ENCODE peak calls at places on chromosomes 2 and 18, in seven cellular contexts. Y, C, D, O, R, G and P are unnamed samples.

GRCh38 chr2:224354631-224355211 is 47.2 kb downstream of the FAM124B start:
- DNase-seq in O (no peak), G (no peak), D (no peak), Y (no peak), R (peak), C (no peak), P (no peak)

GRCh38 chr2:128269358-128270305 is 49.0 kb downstream of the HS6ST1 start:
- DNase-seq in G (peak), D (no peak), C (no peak), O (no peak), R (no peak), Y (no peak), P (no peak)

GRCh38 chr2:211408485-211408884 is 852.1 kb downstream of the CPS1 start:
- DNase-seq in D (no peak), G (no peak), R (no peak), C (no peak), O (no peak), Y (peak), P (peak)

GRCh38 chr2:157168501-157168900 is 89.0 kb upstream of the GALNT5 start:
- DNase-seq in G (no peak), C (no peak), D (no peak), R (peak), O (no peak), Y (no peak), P (no peak)

GRCh38 chr2:172937884-172938712 is 137.5 kb upstream of the MAP3K20 start:
- DNase-seq in C (no peak), G (no peak), D (no peak), R (no peak), Y (no peak), O (no peak), P (no peak)

GRCh38 chr18:75211002-75211621 is 515 bp downstream of the TSHZ1 start:
- DNase-seq in D (no peak), O (no peak), Y (peak), G (peak), C (no peak), R (no peak), P (peak)

GRCh38 chr2:98090951-98091350 is 4.0 kb downstream of the VWA3B start:
- DNase-seq in O (no peak), G (no peak), D (no peak), R (no peak), C (no peak), Y (no peak), P (peak)

GRCh38 chr2:165640232-165640923 is 153.7 kb downstream of the GALNT3 start:
- DNase-seq in G (no peak), Y (no peak), D (no peak), C (no peak), O (no peak), R (no peak), P (no peak)

GRCh38 chr2:57490746-57491145 is 555.9 kb upstream of the VRK2 start:
- DNase-seq in O (no peak), R (peak), C (no peak), Y (no peak), D (no peak), G (no peak), P (no peak)

GRCh38 chr2:236107971-236108625 is 60.1 kb downstream of the GBX2 start:
- DNase-seq in Y (no peak), G (peak), D (no peak), O (no peak), R (no peak), C (no peak), P (peak)

GRCh38 chr18:21099442-21099841 is 12.2 kb downstream of the ROCK1 start:
- DNase-seq in O (no peak), R (no peak), G (no peak), D (no peak), C (no peak), Y (no peak), P (no peak)

GRCh38 chr2:28228419-28228995 is 164.2 kb upstream of the FOSL2 start:
- DNase-seq in R (no peak), Y (no peak), O (no peak), C (no peak), D (no peak), G (no peak), P (no peak)

GRCh38 chr2:227884511-227884947 is 13.1 kb downstream of the DAW1 start:
- DNase-seq in Y (peak), C (no peak), R (peak), G (peak), O (peak), D (no peak), P (peak)

GRCh38 chr2:10971131-10971854 is 59.6 kb downstream of the KCNF1 start:
- DNase-seq in R (no peak), G (peak), D (no peak), C (no peak), Y (no peak), O (no peak), P (no peak)

GRCh38 chr2:240513544-240514287 is 44.1 kb downstream of the ANKMY1 start:
- DNase-seq in Y (peak), D (no peak), G (peak), O (peak), C (no peak), R (peak), P (peak)

GRCh38 chr2:98543842-98544241 is 64.5 kb downstream of the COA5 start:
- DNase-seq in D (no peak), G (no peak), Y (no peak), C (no peak), R (no peak), O (no peak), P (no peak)

GRCh38 chr18:7615840-7616239 is 48.7 kb downstream of the PTPRM start:
- DNase-seq in G (no peak), R (no peak), Y (no peak), C (no peak), O (no peak), D (no peak), P (no peak)

GRCh38 chr2:240468300-240469238 is 33.1 kb downstream of the GPC1 start:
- DNase-seq in Y (no peak), C (peak), D (no peak), G (no peak), O (no peak), R (peak), P (no peak)

GRCh38 chr2:7593286-7593685 is 676.1 kb downstream of the RNF144A start:
- DNase-seq in C (no peak), O (no peak), R (no peak), D (peak), Y (no peak), G (no peak), P (no peak)

GRCh38 chr18:9855686-9856085 is 30.1 kb upstream of the TXNDC2 start:
- DNase-seq in C (no peak), Y (no peak), R (no peak), O (no peak), G (no peak), D (no peak), P (no peak)